ENCODE peak calls at places on chromosome 17, in seven cellular contexts. One of them, this sample, is unnamed.

GRCh38 chr17:48052956-48053757 is 5.0 kb downstream of the NFE2L1 start:
- DNase-seq in CD8-positive, alpha-beta memory T cell: no peak
- DNase-seq in spleen: peak
- DNase-seq in mammary epithelial cell: no peak
- DNase-seq in GM23338: peak
- DNase-seq in body of pancreas: peak
- DNase-seq in PC-3: no peak
- DNase-seq in this sample: no peak

GRCh38 chr17:49067163-49067562 is 65.4 kb upstream of the B4GALNT2 start:
- DNase-seq in body of pancreas: no peak
- DNase-seq in spleen: peak
- DNase-seq in GM23338: peak
- DNase-seq in CD8-positive, alpha-beta memory T cell: no peak
- DNase-seq in mammary epithelial cell: peak
- DNase-seq in PC-3: no peak
- DNase-seq in this sample: no peak

GRCh38 chr17:78745407-78746088 is 36.5 kb downstream of the CYTH1 start:
- DNase-seq in PC-3: peak
- DNase-seq in body of pancreas: peak
- DNase-seq in CD8-positive, alpha-beta memory T cell: no peak
- DNase-seq in GM23338: peak
- DNase-seq in spleen: peak
- DNase-seq in mammary epithelial cell: no peak
- DNase-seq in this sample: peak

GRCh38 chr17:17223736-17224135 is 13.2 kb downstream of the FLCN start:
- DNase-seq in spleen: peak
- DNase-seq in body of pancreas: no peak
- DNase-seq in CD8-positive, alpha-beta memory T cell: no peak
- DNase-seq in PC-3: no peak
- DNase-seq in GM23338: no peak
- DNase-seq in mammary epithelial cell: no peak
- DNase-seq in this sample: no peak

GRCh38 chr17:72158895-72159885 is 38.4 kb downstream of the SOX9 start:
- DNase-seq in body of pancreas: no peak
- DNase-seq in mammary epithelial cell: no peak
- DNase-seq in GM23338: no peak
- DNase-seq in CD8-positive, alpha-beta memory T cell: no peak
- DNase-seq in spleen: no peak
- DNase-seq in PC-3: no peak
- DNase-seq in this sample: no peak

GRCh38 chr17:81552244-81553017 is at the start of gene FAAP100:
- DNase-seq in mammary epithelial cell: peak
- DNase-seq in CD8-positive, alpha-beta memory T cell: peak
- DNase-seq in body of pancreas: peak
- DNase-seq in GM23338: peak
- DNase-seq in PC-3: peak
- DNase-seq in spleen: peak
- DNase-seq in this sample: peak

GRCh38 chr17:45857977-45858708 is 13.5 kb downstream of the SPPL2C start:
- DNase-seq in PC-3: peak
- DNase-seq in mammary epithelial cell: peak
- DNase-seq in spleen: no peak
- DNase-seq in CD8-positive, alpha-beta memory T cell: no peak
- DNase-seq in GM23338: peak
- DNase-seq in body of pancreas: peak
- DNase-seq in this sample: no peak

GRCh38 chr17:29615048-29615385 is 7.7 kb downstream of the CORO6 start:
- DNase-seq in GM23338: peak
- DNase-seq in CD8-positive, alpha-beta memory T cell: peak
- DNase-seq in spleen: peak
- DNase-seq in PC-3: no peak
- DNase-seq in body of pancreas: peak
- DNase-seq in mammary epithelial cell: no peak
- DNase-seq in this sample: peak

GRCh38 chr17:56715613-56716357 is 117.9 kb downstream of the C17orf67 start:
- DNase-seq in spleen: peak
- DNase-seq in PC-3: peak
- DNase-seq in body of pancreas: peak
- DNase-seq in GM23338: peak
- DNase-seq in CD8-positive, alpha-beta memory T cell: peak
- DNase-seq in mammary epithelial cell: peak
- DNase-seq in this sample: peak

GRCh38 chr17:29376667-29377268 is 13.4 kb upstream of the TAOK1 start:
- DNase-seq in GM23338: peak
- DNase-seq in CD8-positive, alpha-beta memory T cell: no peak
- DNase-seq in PC-3: no peak
- DNase-seq in body of pancreas: no peak
- DNase-seq in mammary epithelial cell: peak
- DNase-seq in spleen: no peak
- DNase-seq in this sample: no peak

GRCh38 chr17:4678448-4679026 is 25.4 kb downstream of the PELP1 start:
- DNase-seq in PC-3: peak
- DNase-seq in CD8-positive, alpha-beta memory T cell: no peak
- DNase-seq in spleen: no peak
- DNase-seq in body of pancreas: no peak
- DNase-seq in mammary epithelial cell: peak
- DNase-seq in GM23338: no peak
- DNase-seq in this sample: no peak

GRCh38 chr17:63658366-63658765 is 36.1 kb downstream of the MAP3K3 start:
- DNase-seq in CD8-positive, alpha-beta memory T cell: no peak
- DNase-seq in GM23338: no peak
- DNase-seq in mammary epithelial cell: no peak
- DNase-seq in spleen: no peak
- DNase-seq in body of pancreas: no peak
- DNase-seq in PC-3: no peak
- DNase-seq in this sample: no peak

GRCh38 chr17:27807567-27808470 is 7.5 kb upstream of the NOS2 start:
- DNase-seq in spleen: peak
- DNase-seq in mammary epithelial cell: no peak
- DNase-seq in CD8-positive, alpha-beta memory T cell: peak
- DNase-seq in body of pancreas: peak
- DNase-seq in GM23338: no peak
- DNase-seq in PC-3: no peak
- DNase-seq in this sample: peak

GRCh38 chr17:42266918-42267766 is 9.0 kb downstream of the STAT5B start:
- DNase-seq in spleen: no peak
- DNase-seq in GM23338: no peak
- DNase-seq in mammary epithelial cell: peak
- DNase-seq in body of pancreas: no peak
- DNase-seq in CD8-positive, alpha-beta memory T cell: peak
- DNase-seq in PC-3: no peak
- DNase-seq in this sample: peak

GRCh38 chr17:7356779-7357178 is 1.8 kb downstream of the TMEM95 start:
- DNase-seq in spleen: no peak
- DNase-seq in CD8-positive, alpha-beta memory T cell: no peak
- DNase-seq in PC-3: no peak
- DNase-seq in mammary epithelial cell: no peak
- DNase-seq in body of pancreas: no peak
- DNase-seq in GM23338: no peak
- DNase-seq in this sample: no peak

GRCh38 chr17:44758414-44759095 is at the start of gene ADAM11:
- DNase-seq in spleen: no peak
- DNase-seq in CD8-positive, alpha-beta memory T cell: no peak
- DNase-seq in mammary epithelial cell: no peak
- DNase-seq in body of pancreas: no peak
- DNase-seq in GM23338: peak
- DNase-seq in PC-3: no peak
- DNase-seq in this sample: no peak
- H3K4me3 ChIP-seq in spleen: peak
- H3K4me3 ChIP-seq in CD8-positive, alpha-beta memory T cell: no peak
- H3K4me3 ChIP-seq in mammary epithelial cell: no peak
- H3K4me3 ChIP-seq in body of pancreas: no peak
- H3K4me3 ChIP-seq in GM23338: peak
- H3K4me3 ChIP-seq in PC-3: peak
- H3K4me3 ChIP-seq in this sample: no peak

DNA sequence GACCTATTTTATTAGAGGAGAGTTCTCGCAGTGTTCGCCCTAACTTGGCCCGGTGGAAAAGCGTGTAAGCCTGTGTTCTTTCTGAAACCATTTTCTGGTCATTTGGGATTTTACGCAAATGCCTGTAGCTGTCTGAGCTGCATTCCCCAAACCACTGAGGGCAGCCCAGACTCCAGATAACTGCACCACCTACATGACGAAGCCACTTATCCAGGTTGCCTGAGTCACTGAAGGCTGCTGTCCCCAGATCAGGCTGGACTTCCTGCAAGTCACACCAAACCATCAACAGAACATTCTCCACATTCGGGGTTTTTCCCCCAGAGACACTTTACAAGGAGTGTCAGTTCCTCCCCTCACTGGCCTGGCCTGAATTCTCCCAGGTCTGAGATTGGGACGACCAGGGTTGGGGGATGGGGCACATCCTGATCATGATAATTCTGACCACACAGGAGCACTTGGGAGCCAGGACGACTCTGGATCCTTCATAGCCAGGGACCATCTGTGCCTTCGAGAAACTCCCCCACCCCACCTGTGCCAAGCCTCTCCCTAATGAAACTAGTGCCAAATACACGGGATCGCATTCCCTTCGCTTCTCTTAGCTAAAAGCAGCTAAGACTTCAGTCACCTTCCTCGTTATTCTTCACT is 2.3 kb downstream of the RPRML start:
- DNase-seq in mammary epithelial cell: no peak
- DNase-seq in PC-3: peak
- DNase-seq in GM23338: peak
- DNase-seq in spleen: no peak
- DNase-seq in CD8-positive, alpha-beta memory T cell: no peak
- DNase-seq in body of pancreas: no peak
- DNase-seq in this sample: no peak
- H3K4me3 ChIP-seq in mammary epithelial cell: no peak
- H3K4me3 ChIP-seq in PC-3: no peak
- H3K4me3 ChIP-seq in GM23338: peak
- H3K4me3 ChIP-seq in spleen: no peak
- H3K4me3 ChIP-seq in CD8-positive, alpha-beta memory T cell: no peak
- H3K4me3 ChIP-seq in body of pancreas: no peak
- H3K4me3 ChIP-seq in this sample: no peak

DNA sequence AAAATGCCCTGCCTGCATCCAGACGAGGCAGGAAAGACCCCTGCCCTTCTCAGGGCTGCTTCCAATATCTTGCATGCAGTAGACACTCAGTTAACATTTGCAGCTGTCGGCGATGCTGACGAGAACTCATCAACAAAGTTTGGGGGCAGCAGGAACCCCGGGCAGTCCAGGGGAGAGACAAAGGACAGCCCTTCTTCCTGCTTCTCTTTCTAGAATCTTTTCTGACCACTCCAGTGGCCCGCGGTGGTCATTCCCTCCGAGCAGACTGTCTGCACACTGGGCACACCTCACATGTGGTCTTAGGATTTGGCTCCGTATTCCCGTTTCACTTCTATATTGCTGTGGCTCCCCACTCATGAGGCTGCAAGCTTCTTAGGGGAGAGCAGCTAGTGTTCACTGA is 31.0 kb upstream of the MFSD6L start:
- DNase-seq in PC-3: no peak
- DNase-seq in GM23338: no peak
- DNase-seq in CD8-positive, alpha-beta memory T cell: no peak
- DNase-seq in spleen: no peak
- DNase-seq in body of pancreas: no peak
- DNase-seq in mammary epithelial cell: no peak
- DNase-seq in this sample: no peak
- H3K4me3 ChIP-seq in PC-3: no peak
- H3K4me3 ChIP-seq in GM23338: no peak
- H3K4me3 ChIP-seq in CD8-positive, alpha-beta memory T cell: no peak
- H3K4me3 ChIP-seq in spleen: no peak
- H3K4me3 ChIP-seq in body of pancreas: no peak
- H3K4me3 ChIP-seq in mammary epithelial cell: no peak
- H3K4me3 ChIP-seq in this sample: no peak

DNA sequence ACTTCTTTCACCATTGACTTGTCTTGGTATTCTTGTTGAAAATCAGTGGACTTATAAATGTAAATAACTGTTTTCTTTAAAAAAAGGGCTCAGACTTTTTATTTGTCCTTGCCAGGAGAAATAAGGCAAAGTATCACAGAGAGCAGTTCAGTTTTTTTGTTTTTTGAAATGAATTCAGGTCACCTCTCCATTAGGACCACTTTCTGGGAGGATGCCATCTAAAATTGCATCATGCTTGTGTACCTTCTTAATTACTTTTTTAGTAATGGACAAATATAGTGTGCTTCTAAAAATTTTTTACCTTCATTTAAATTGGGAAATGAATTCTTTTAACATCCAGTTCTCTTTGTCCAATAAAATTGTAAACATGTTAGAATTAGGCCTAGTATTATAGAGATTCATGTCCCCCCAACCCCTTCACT is 210.0 kb downstream of the BCAS3 start:
- DNase-seq in spleen: no peak
- DNase-seq in PC-3: peak
- DNase-seq in mammary epithelial cell: no peak
- DNase-seq in body of pancreas: no peak
- DNase-seq in GM23338: no peak
- DNase-seq in CD8-positive, alpha-beta memory T cell: no peak
- DNase-seq in this sample: no peak
- H3K4me3 ChIP-seq in spleen: no peak
- H3K4me3 ChIP-seq in PC-3: peak
- H3K4me3 ChIP-seq in mammary epithelial cell: no peak
- H3K4me3 ChIP-seq in body of pancreas: no peak
- H3K4me3 ChIP-seq in GM23338: peak
- H3K4me3 ChIP-seq in CD8-positive, alpha-beta memory T cell: no peak
- H3K4me3 ChIP-seq in this sample: no peak

DNA sequence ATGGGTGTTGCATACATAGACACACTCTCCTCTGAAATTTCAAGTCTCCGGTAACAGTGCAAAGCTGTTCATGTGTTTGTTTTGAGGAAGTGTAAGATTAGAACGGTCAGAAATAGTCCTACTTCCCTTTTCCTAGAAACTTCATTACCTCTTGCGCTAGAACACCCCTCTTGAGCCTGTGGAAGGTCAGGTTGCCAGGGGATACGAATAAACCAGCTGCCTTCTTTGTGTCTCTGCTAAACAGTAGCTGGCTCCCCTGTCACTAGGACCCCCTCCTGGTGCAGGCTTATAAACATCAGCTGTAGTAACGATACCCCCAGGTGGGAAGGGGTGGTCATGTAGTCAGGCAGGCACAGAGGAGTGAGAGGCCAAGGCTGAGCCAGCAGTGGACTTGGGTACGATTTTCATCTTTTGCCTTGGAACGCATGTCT is 113.4 kb upstream of the RCVRN start:
- DNase-seq in CD8-positive, alpha-beta memory T cell: no peak
- DNase-seq in body of pancreas: no peak
- DNase-seq in mammary epithelial cell: no peak
- DNase-seq in GM23338: no peak
- DNase-seq in PC-3: no peak
- DNase-seq in spleen: no peak
- DNase-seq in this sample: no peak
- H3K4me3 ChIP-seq in CD8-positive, alpha-beta memory T cell: no peak
- H3K4me3 ChIP-seq in body of pancreas: no peak
- H3K4me3 ChIP-seq in mammary epithelial cell: no peak
- H3K4me3 ChIP-seq in GM23338: no peak
- H3K4me3 ChIP-seq in PC-3: no peak
- H3K4me3 ChIP-seq in spleen: no peak
- H3K4me3 ChIP-seq in this sample: no peak

GRCh38 chr17:1090454-1091189 is 89.2 kb downstream of the ABR start:
- DNase-seq in mammary epithelial cell: no peak
- DNase-seq in CD8-positive, alpha-beta memory T cell: no peak
- DNase-seq in body of pancreas: no peak
- DNase-seq in PC-3: no peak
- DNase-seq in spleen: no peak
- DNase-seq in GM23338: no peak
- DNase-seq in this sample: no peak
- H3K4me3 ChIP-seq in mammary epithelial cell: no peak
- H3K4me3 ChIP-seq in CD8-positive, alpha-beta memory T cell: no peak
- H3K4me3 ChIP-seq in body of pancreas: no peak
- H3K4me3 ChIP-seq in PC-3: no peak
- H3K4me3 ChIP-seq in spleen: no peak
- H3K4me3 ChIP-seq in GM23338: no peak
- H3K4me3 ChIP-seq in this sample: no peak